ENCODE peak calls at places on chromosome 21, in six cellular contexts. I is CD14-positive monocyte; A is stimulated activated CD8-positive, alpha-beta memory T cell treated with anti-CD3 and anti-CD28 coated beads, Interleukin-7, amount 100 ng/mL, for 1 hour; V is fibroblast of lung; D is activated T-helper 1 cell treated with anti-CD3 and anti-CD28 coated beads, Interleukin-12 subunit alpha, Interleukin-12 subunit beta, Interleukin-2, Interleukin-4 antibody, amounts not matched to agents 30 ng/mL and 10 ng/mL and 1 ng/mL, durations not matched to agents 14 hours and 24 hours and 36 hours; Y is endothelial cell of umbilical vein. H is an unnamed sample.

GRCh38 chr21:43262427-43262826 is 93.6 kb downstream of the CRYAA start:
- DNase-seq in D (no peak), V (peak; percentile 15), I (no peak), Y (peak; percentile 19), A (no peak), H (no peak)

GRCh38 chr21:45613881-45614280 is 29.6 kb upstream of the PCBP3 start:
- DNase-seq in Y (no peak), V (no peak), D (no peak), I (no peak), A (no peak), H (no peak)

GRCh38 chr21:25506887-25507286 is 100.4 kb downstream of the MRPL39 start:
- DNase-seq in V (peak; percentile 87), I (no peak), A (no peak), D (no peak), Y (no peak), H (no peak)

GRCh38 chr21:33231526-33231925 is 1.8 kb downstream of the IFNAR2 start:
- DNase-seq in A (no peak), V (no peak), D (peak; percentile 21), I (no peak), Y (no peak), H (no peak)

GRCh38 chr21:36992671-36993070 is 13.8 kb upstream of the RIPPLY3 start:
- DNase-seq in Y (no peak), A (no peak), I (no peak), V (no peak), D (no peak), H (no peak)

GRCh38 chr21:46153259-46154154 is 1.9 kb downstream of the FTCD start:
- DNase-seq in V (peak; percentile 59), D (peak; percentile 27), A (no peak), I (peak; percentile 46), Y (peak; percentile 47), H (no peak)

GRCh38 chr21:17730782-17731181 is 88.4 kb downstream of the C21orf91 start:
- DNase-seq in Y (peak; percentile 7), A (no peak), D (no peak), V (no peak), I (no peak), H (no peak)

GRCh38 chr21:44640761-44641160 is 3.6 kb downstream of the KRTAP10-10 start:
- DNase-seq in A (no peak), V (no peak), Y (no peak), D (no peak), I (no peak), H (no peak)

GRCh38 chr21:36603221-36603620 is 95.7 kb upstream of the SIM2 start:
- DNase-seq in Y (no peak), A (no peak), D (no peak), I (no peak), V (no peak), H (no peak)

GRCh38 chr21:44087426-44088400 is 19.5 kb upstream of the PWP2 start:
- DNase-seq in V (no peak), Y (no peak), D (no peak), I (peak; percentile 71), A (no peak), H (no peak)

GRCh38 chr21:33655591-33656221 is 13.4 kb downstream of the ITSN1 start:
- DNase-seq in D (no peak), Y (peak; percentile 90), A (no peak), I (no peak), V (peak; percentile 72), H (no peak)

GRCh38 chr21:36169465-36170128 is 13.0 kb downstream of the DOP1B start:
- DNase-seq in D (no peak), A (no peak), I (peak; percentile 61), Y (no peak), V (no peak), H (no peak)

GRCh38 chr21:21712761-21713558 is 714.8 kb downstream of the NCAM2 start:
- DNase-seq in I (no peak), D (no peak), Y (peak; percentile 26), A (no peak), V (peak; percentile 76), H (no peak)

GRCh38 chr21:43287111-43287973 is 118.5 kb downstream of the CRYAA start:
- DNase-seq in I (no peak), Y (no peak), D (no peak), A (no peak), V (no peak), H (no peak)

GRCh38 chr21:34243562-34243961 is 120.2 kb upstream of the KCNE2 start:
- DNase-seq in A (no peak), V (peak; percentile 36), D (no peak), I (peak; percentile 51), Y (peak; percentile 31), H (no peak)

GRCh38 chr21:35857082-35857481 is 203.2 kb downstream of the SETD4 start:
- DNase-seq in I (no peak), A (no peak), Y (no peak), V (no peak), D (no peak), H (no peak)

GRCh38 chr21:15775981-15776380 is 46.2 kb downstream of the USP25 start:
- DNase-seq in Y (no peak), D (no peak), A (no peak), V (peak; percentile 77), I (no peak), H (no peak)

GRCh38 chr21:45411810-45412206 is 6.8 kb downstream of the COL18A1 start:
- DNase-seq in Y (no peak), D (no peak), I (no peak), A (no peak), V (no peak), H (no peak)

GRCh38 chr21:39144191-39144590 is 39.1 kb downstream of the PSMG1 start:
- DNase-seq in I (no peak), Y (no peak), V (no peak), D (no peak), A (no peak), H (no peak)

GRCh38 chr21:44960141-44961092 is 20.6 kb downstream of the SLX9 start:
- DNase-seq in Y (no peak), V (no peak), I (no peak), A (no peak), D (no peak), H (no peak)

GRCh38 chr21:34690041-34690792 is 21.4 kb downstream of the CLIC6 start:
- DNase-seq in Y (no peak), I (no peak), V (no peak), A (no peak), D (no peak), H (no peak)

GRCh38 chr21:37546949-37547614 is 180.5 kb downstream of the DYRK1A start:
- DNase-seq in A (no peak), Y (peak; percentile 86), V (no peak), D (no peak), I (no peak), H (no peak)

GRCh38 chr21:46187251-46187650 is 3.0 kb upstream of the SPATC1L start:
- DNase-seq in D (no peak), Y (no peak), A (no peak), I (no peak), V (no peak), H (no peak)

GRCh38 chr21:42007541-42007940 is 2.6 kb downstream of the ZBTB21 start:
- DNase-seq in V (no peak), D (no peak), Y (no peak), I (no peak), A (no peak), H (no peak)

GRCh38 chr21:24693779-24694178 is 913.5 kb downstream of the MRPL39 start:
- DNase-seq in V (peak; percentile 14), Y (no peak), A (no peak), I (no peak), D (no peak), H (no peak)

GRCh38 chr21:15408089-15408488 is 321.7 kb upstream of the USP25 start:
- DNase-seq in Y (no peak), A (no peak), V (no peak), I (no peak), D (no peak), H (no peak)

GRCh38 chr21:38494688-38495087 is 3.6 kb downstream of the ERG start:
- DNase-seq in V (no peak), D (no peak), Y (peak; percentile 88), A (no peak), I (no peak), H (no peak)

GRCh38 chr21:43362306-43362927 is 64.5 kb downstream of the SIK1 start:
- DNase-seq in I (peak; percentile 72), A (peak; percentile 51), Y (peak; percentile 64), D (peak; percentile 73), V (peak; percentile 77), H (peak; percentile 83)

GRCh38 chr21:36615274-36615964 is 83.5 kb upstream of the SIM2 start:
- DNase-seq in D (no peak), Y (no peak), V (no peak), I (no peak), A (no peak), H (no peak)

GRCh38 chr21:27772816-27773215 is 805.9 kb upstream of the ADAMTS5 start:
- DNase-seq in D (no peak), I (no peak), V (no peak), A (no peak), Y (no peak), H (no peak)

GRCh38 chr21:34307991-34308532 is 55.7 kb upstream of the KCNE2 start:
- DNase-seq in I (no peak), A (no peak), V (no peak), D (no peak), Y (no peak), H (no peak)

GRCh38 chr21:32585970-32586369 is 647 bp upstream of the TCP10L start:
- DNase-seq in D (no peak), V (no peak), Y (no peak), A (no peak), I (no peak), H (no peak)

GRCh38 chr21:45574691-45575090 is 32.5 kb upstream of the SLC19A1 start:
- DNase-seq in A (no peak), D (no peak), V (no peak), I (no peak), Y (no peak), H (no peak)

H was measured in heart right ventricle.